ENCODE peak calls at places on chromosomes 16 and 17, in seven cellular contexts. T is neural progenitor cell; V is PC-9; A is adrenal gland; B is fibroblast of lung; S is CD4-positive, alpha-beta T cell; K is right cardiac atrium. F is an unnamed sample.

GRCh38 chr16:12572316-12572985 is 231.2 kb downstream of the CPPED1 start:
- DNase-seq in V (no peak), A (no peak), S (no peak), B (no peak), T (no peak), K (no peak), F (no peak)

GRCh38 chr16:592518-593306 is 2.8 kb downstream of the RAB40C start:
- DNase-seq in T (no peak), A (peak; percentile 75), B (no peak), K (peak; percentile 64), V (peak; percentile 70), S (no peak), F (peak; percentile 91)

GRCh38 chr16:58515871-58516767 is 802 bp downstream of the SETD6 start:
- DNase-seq in S (no peak), T (peak; percentile 66), B (no peak), A (peak; percentile 58), K (peak; percentile 73), V (peak; percentile 70), F (peak; percentile 14)

GRCh38 chr17:29007456-29008455 is 1.9 kb upstream of the SEZ6 start:
- DNase-seq in K (no peak), T (no peak), A (peak; percentile 36), S (no peak), B (peak; percentile 48), V (peak; percentile 25), F (peak; percentile 53)

GRCh38 chr16:86879268-86879667 is 300.9 kb downstream of the FOXL1 start:
- DNase-seq in A (no peak), S (no peak), T (no peak), V (no peak), K (no peak), B (no peak), F (no peak)

GRCh38 chr16:82379601-82380000 is 209.6 kb upstream of the MPHOSPH6 start:
- DNase-seq in V (no peak), K (no peak), S (no peak), T (no peak), B (no peak), A (no peak), F (no peak)

GRCh38 chr17:6639651-6640535 is 618 bp downstream of the KIAA0753 start:
- DNase-seq in B (peak; percentile 51), V (peak; percentile 41), T (peak; percentile 72), S (no peak), A (peak; percentile 47), K (peak; percentile 67), F (no peak)

GRCh38 chr16:6021544-6021943 is 923.9 kb upstream of the EEF2KMT start:
- DNase-seq in A (no peak), K (no peak), V (no peak), B (no peak), S (no peak), T (no peak), F (no peak)

GRCh38 chr17:2798188-2798587 is 1.9 kb downstream of the RAP1GAP2 start:
- DNase-seq in T (no peak), V (no peak), K (no peak), B (no peak), S (no peak), A (no peak), F (no peak)

GRCh38 chr17:17900615-17901520 is 64.1 kb upstream of the SREBF1 start:
- DNase-seq in T (no peak), K (peak; percentile 91), V (peak; percentile 85), S (no peak), A (peak; percentile 94), B (peak; percentile 95), F (no peak)

GRCh38 chr17:78442648-78443128 is 64.2 kb downstream of the PGS1 start:
- DNase-seq in B (no peak), K (peak; percentile 91), V (no peak), S (no peak), T (no peak), A (peak; percentile 80), F (no peak)

GRCh38 chr16:50666658-50667496 is 14.2 kb downstream of the SNX20 start:
- DNase-seq in A (no peak), V (no peak), T (no peak), K (peak; percentile 64), B (no peak), S (peak; percentile 68), F (no peak)

GRCh38 chr17:78875738-78876597 is 27.0 kb downstream of the CEP295NL start:
- DNase-seq in V (peak; percentile 26), B (peak; percentile 68), A (peak; percentile 60), S (no peak), T (no peak), K (peak; percentile 37), F (no peak)

GRCh38 chr16:57893559-57894389 is 77.2 kb downstream of the CNGB1 start:
- DNase-seq in A (no peak), B (peak; percentile 87), K (peak; percentile 62), T (no peak), V (peak; percentile 62), S (no peak), F (peak; percentile 90)

GRCh38 chr17:40515491-40516041 is 14.1 kb upstream of the TNS4 start:
- DNase-seq in B (no peak), V (no peak), S (no peak), A (no peak), K (no peak), T (no peak), F (no peak)

GRCh38 chr16:70746040-70746707 is 54.8 kb downstream of the VAC14 start:
- DNase-seq in S (no peak), A (peak; percentile 87), B (peak; percentile 87), K (peak; percentile 80), T (no peak), V (no peak), F (no peak)

GRCh38 chr16:78407191-78407590 is 307.7 kb downstream of the WWOX start:
- DNase-seq in B (peak; percentile 41), V (no peak), K (no peak), S (no peak), A (no peak), T (no peak), F (no peak)

GRCh38 chr17:36608794-36609497 is 7.6 kb downstream of the MRM1 start:
- DNase-seq in A (peak; percentile 74), S (no peak), T (peak; percentile 69), K (peak; percentile 73), B (peak; percentile 62), V (no peak), F (peak; percentile 34)

GRCh38 chr17:40097087-40097486 is 3.3 kb downstream of the NR1D1 start:
- DNase-seq in S (no peak), K (peak; percentile 52), V (no peak), B (no peak), A (peak; percentile 64), T (no peak), F (no peak)

GRCh38 chr16:15509051-15509592 is 74.7 kb downstream of the BMERB1 start:
- DNase-seq in V (no peak), K (no peak), A (no peak), S (no peak), B (peak; percentile 25), T (no peak), F (no peak)

DNA sequence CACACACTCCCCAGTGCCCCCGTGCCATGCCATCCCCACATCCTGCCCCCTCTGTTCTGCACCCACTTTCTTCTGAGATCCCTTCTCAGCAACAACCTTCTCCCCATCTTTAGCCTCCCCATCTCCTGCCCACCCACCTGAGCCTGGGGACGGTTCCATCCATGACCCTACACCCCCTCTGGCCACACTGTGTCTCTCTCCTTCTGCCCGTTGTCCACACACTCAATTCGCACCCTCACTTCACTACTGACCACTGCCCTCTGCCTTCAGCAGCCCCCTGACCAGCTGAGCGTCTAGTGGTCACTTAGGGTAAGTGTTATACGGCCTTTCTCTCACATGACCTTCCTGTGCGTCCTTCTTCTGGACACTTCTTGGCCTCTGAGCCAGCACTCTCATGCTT is 6.1 kb downstream of the ARHGAP27 start:
- DNase-seq in T (no peak), K (peak; percentile 13), A (no peak), B (no peak), V (no peak), S (no peak), F (no peak)
- H3K27ac ChIP-seq in T (no peak overlapping the region), K (no peak overlapping the region), A (no peak overlapping the region), B (no peak overlapping the region), V (no peak overlapping the region), S (no peak overlapping the region), F (peak overlapping the region; percentile 56)

GRCh38 chr17:63275318-63275967 is 170.7 kb downstream of the CYB561 start:
- DNase-seq in S (no peak), B (peak; percentile 99), A (peak; percentile 29), T (no peak), K (no peak), V (peak; percentile 32), F (peak; percentile 93)
- H3K27ac ChIP-seq in S (no peak overlapping the region), B (peak overlapping the region; percentile 41), A (no peak overlapping the region), T (no peak overlapping the region), K (no peak overlapping the region), V (peak overlapping the region; percentile 87), F (peak overlapping the region; percentile 65)

GRCh38 chr17:58324409-58325288 is 3.9 kb downstream of the TSPOAP1 start:
- DNase-seq in B (peak; percentile 46), S (no peak), T (peak; percentile 87), A (peak; percentile 64), K (peak; percentile 83), V (peak; percentile 37), F (no peak)
- H3K27ac ChIP-seq in B (no peak overlapping the region), S (no peak overlapping the region), T (no peak overlapping the region), A (no peak overlapping the region), K (no peak overlapping the region), V (no peak overlapping the region), F (no peak overlapping the region)

DNA sequence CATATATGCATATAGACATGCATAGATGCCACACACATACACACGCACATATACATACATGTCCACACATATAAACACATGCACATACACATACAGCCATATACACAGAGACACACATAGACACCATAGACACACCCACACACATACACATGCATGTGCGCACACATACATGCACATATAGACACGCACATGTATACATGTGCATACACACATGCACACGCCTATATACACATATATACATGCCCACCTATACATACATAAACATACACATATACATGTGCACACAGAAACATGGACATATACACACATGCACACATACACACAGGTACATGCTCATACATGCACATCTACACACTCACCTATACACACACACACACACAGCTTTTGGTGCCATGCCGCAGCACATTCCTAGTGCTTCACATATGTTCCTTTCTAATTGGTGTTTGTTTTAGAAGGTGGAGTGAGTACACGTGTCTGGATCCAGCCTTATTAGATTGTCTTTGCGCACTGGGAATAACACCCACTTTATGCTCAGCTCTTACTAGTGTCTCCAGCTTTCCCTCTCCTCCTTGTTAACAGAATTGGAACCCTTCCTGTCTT is 198.0 kb downstream of the RPTOR start:
- DNase-seq in S (no peak), K (no peak), A (no peak), T (no peak), V (no peak), B (no peak), F (no peak)
- H3K27ac ChIP-seq in S (peak overlapping the region; percentile 14), K (no peak overlapping the region), A (no peak overlapping the region), T (no peak overlapping the region), V (no peak overlapping the region), B (no peak overlapping the region), F (no peak overlapping the region)

DNA sequence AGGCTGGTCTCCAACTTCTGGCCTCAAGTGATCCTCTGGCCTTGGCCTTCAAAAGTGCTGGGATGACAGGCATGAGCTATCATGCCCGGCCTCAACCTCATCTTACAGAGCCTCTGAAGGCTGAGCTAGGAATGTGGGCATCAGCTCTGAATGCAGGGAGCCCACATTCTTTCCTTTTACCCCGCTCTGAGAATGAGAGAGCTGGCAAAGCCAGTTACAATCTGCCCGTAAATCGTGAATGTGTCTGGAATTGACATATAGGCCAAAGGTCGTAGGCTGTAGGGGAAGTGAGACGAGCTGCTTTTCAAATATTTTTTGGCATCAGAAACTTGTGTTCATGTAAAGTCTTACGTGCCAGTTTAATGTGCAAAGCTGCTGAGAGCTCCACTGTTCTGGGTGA is 4.5 kb downstream of the TMEM238L start:
- DNase-seq in A (peak; percentile 51), S (no peak), B (no peak), T (no peak), V (no peak), K (no peak), F (no peak)
- H3K27ac ChIP-seq in A (no peak overlapping the region), S (no peak overlapping the region), B (no peak overlapping the region), T (no peak overlapping the region), V (no peak overlapping the region), K (no peak overlapping the region), F (peak overlapping the region; percentile 98)